ENCODE peak calls at places on chromosomes 3 and 15, in seven cellular contexts. One of them, this sample, is unnamed.

GRCh38 chr15:69463182-69463756 is 10.7 kb downstream of the RPLP1 start:
- DNase-seq in stimulated activated CD4-positive, alpha-beta T cell treated with anti-CD3 and anti-CD28 coated beads, Interleukin-1b, Interleukin-23, amount 100 ng/mL, for 4 hours: no peak
- DNase-seq in cerebellar cortex: no peak
- DNase-seq in activated T-helper 1 cell treated with Interleukin-2 at 50 U/mL for 16 hours: no peak
- DNase-seq in iris pigment epithelial cell: peak; percentile 49
- DNase-seq in neuronal stem cell: no peak
- DNase-seq in T-helper 2 cell: no peak
- DNase-seq in this sample: no peak

GRCh38 chr15:76286231-76286879 is 24.9 kb downstream of the ETFA start:
- DNase-seq in stimulated activated CD4-positive, alpha-beta T cell treated with anti-CD3 and anti-CD28 coated beads, Interleukin-1b, Interleukin-23, amount 100 ng/mL, for 4 hours: no peak
- DNase-seq in cerebellar cortex: no peak
- DNase-seq in activated T-helper 1 cell treated with Interleukin-2 at 50 U/mL for 16 hours: no peak
- DNase-seq in iris pigment epithelial cell: peak; percentile 35
- DNase-seq in neuronal stem cell: no peak
- DNase-seq in T-helper 2 cell: peak; percentile 84
- DNase-seq in this sample: no peak

GRCh38 chr3:176587089-176587488 is 610.2 kb downstream of the TBL1XR1 start:
- DNase-seq in stimulated activated CD4-positive, alpha-beta T cell treated with anti-CD3 and anti-CD28 coated beads, Interleukin-1b, Interleukin-23, amount 100 ng/mL, for 4 hours: no peak
- DNase-seq in cerebellar cortex: no peak
- DNase-seq in activated T-helper 1 cell treated with Interleukin-2 at 50 U/mL for 16 hours: no peak
- DNase-seq in iris pigment epithelial cell: no peak
- DNase-seq in neuronal stem cell: no peak
- DNase-seq in T-helper 2 cell: no peak
- DNase-seq in this sample: no peak

GRCh38 chr3:184918741-184919140 is 106.8 kb downstream of the VPS8 start:
- DNase-seq in stimulated activated CD4-positive, alpha-beta T cell treated with anti-CD3 and anti-CD28 coated beads, Interleukin-1b, Interleukin-23, amount 100 ng/mL, for 4 hours: no peak
- DNase-seq in cerebellar cortex: no peak
- DNase-seq in activated T-helper 1 cell treated with Interleukin-2 at 50 U/mL for 16 hours: no peak
- DNase-seq in iris pigment epithelial cell: no peak
- DNase-seq in neuronal stem cell: no peak
- DNase-seq in T-helper 2 cell: no peak
- DNase-seq in this sample: no peak

GRCh38 chr3:127827808-127828207 is 5.5 kb upstream of the MGLL start:
- DNase-seq in stimulated activated CD4-positive, alpha-beta T cell treated with anti-CD3 and anti-CD28 coated beads, Interleukin-1b, Interleukin-23, amount 100 ng/mL, for 4 hours: no peak
- DNase-seq in cerebellar cortex: no peak
- DNase-seq in activated T-helper 1 cell treated with Interleukin-2 at 50 U/mL for 16 hours: no peak
- DNase-seq in iris pigment epithelial cell: no peak
- DNase-seq in neuronal stem cell: no peak
- DNase-seq in T-helper 2 cell: no peak
- DNase-seq in this sample: no peak

GRCh38 chr15:66472176-66472999 is 25.2 kb downstream of the SNAPC5 start:
- DNase-seq in stimulated activated CD4-positive, alpha-beta T cell treated with anti-CD3 and anti-CD28 coated beads, Interleukin-1b, Interleukin-23, amount 100 ng/mL, for 4 hours: no peak
- DNase-seq in cerebellar cortex: no peak
- DNase-seq in activated T-helper 1 cell treated with Interleukin-2 at 50 U/mL for 16 hours: peak; percentile 5
- DNase-seq in iris pigment epithelial cell: peak; percentile 36
- DNase-seq in neuronal stem cell: no peak
- DNase-seq in T-helper 2 cell: peak; percentile 89
- DNase-seq in this sample: no peak

GRCh38 chr3:155026999-155027591 is 53.0 kb upstream of the MME start:
- DNase-seq in stimulated activated CD4-positive, alpha-beta T cell treated with anti-CD3 and anti-CD28 coated beads, Interleukin-1b, Interleukin-23, amount 100 ng/mL, for 4 hours: no peak
- DNase-seq in cerebellar cortex: peak; percentile 75
- DNase-seq in activated T-helper 1 cell treated with Interleukin-2 at 50 U/mL for 16 hours: no peak
- DNase-seq in iris pigment epithelial cell: peak; percentile 87
- DNase-seq in neuronal stem cell: no peak
- DNase-seq in T-helper 2 cell: no peak
- DNase-seq in this sample: no peak

GRCh38 chr15:95604634-95605036 is 725.9 kb upstream of the NR2F2 start:
- DNase-seq in stimulated activated CD4-positive, alpha-beta T cell treated with anti-CD3 and anti-CD28 coated beads, Interleukin-1b, Interleukin-23, amount 100 ng/mL, for 4 hours: no peak
- DNase-seq in cerebellar cortex: no peak
- DNase-seq in activated T-helper 1 cell treated with Interleukin-2 at 50 U/mL for 16 hours: no peak
- DNase-seq in iris pigment epithelial cell: peak; percentile 40
- DNase-seq in neuronal stem cell: no peak
- DNase-seq in T-helper 2 cell: no peak
- DNase-seq in this sample: peak; percentile 62

GRCh38 chr15:66830358-66830757 is 128.3 kb downstream of the SMAD6 start:
- DNase-seq in stimulated activated CD4-positive, alpha-beta T cell treated with anti-CD3 and anti-CD28 coated beads, Interleukin-1b, Interleukin-23, amount 100 ng/mL, for 4 hours: no peak
- DNase-seq in cerebellar cortex: no peak
- DNase-seq in activated T-helper 1 cell treated with Interleukin-2 at 50 U/mL for 16 hours: no peak
- DNase-seq in iris pigment epithelial cell: peak; percentile 56
- DNase-seq in neuronal stem cell: no peak
- DNase-seq in T-helper 2 cell: no peak
- DNase-seq in this sample: no peak

GRCh38 chr15:81279621-81280051 is 44.3 kb downstream of the STARD5 start:
- DNase-seq in stimulated activated CD4-positive, alpha-beta T cell treated with anti-CD3 and anti-CD28 coated beads, Interleukin-1b, Interleukin-23, amount 100 ng/mL, for 4 hours: no peak
- DNase-seq in cerebellar cortex: no peak
- DNase-seq in activated T-helper 1 cell treated with Interleukin-2 at 50 U/mL for 16 hours: no peak
- DNase-seq in iris pigment epithelial cell: peak; percentile 55
- DNase-seq in neuronal stem cell: no peak
- DNase-seq in T-helper 2 cell: no peak
- DNase-seq in this sample: peak; percentile 57

GRCh38 chr3:145776782-145777408 is 384.1 kb downstream of the PLOD2 start:
- DNase-seq in stimulated activated CD4-positive, alpha-beta T cell treated with anti-CD3 and anti-CD28 coated beads, Interleukin-1b, Interleukin-23, amount 100 ng/mL, for 4 hours: no peak
- DNase-seq in cerebellar cortex: peak; percentile 30
- DNase-seq in activated T-helper 1 cell treated with Interleukin-2 at 50 U/mL for 16 hours: no peak
- DNase-seq in iris pigment epithelial cell: peak; percentile 72
- DNase-seq in neuronal stem cell: peak; percentile 39
- DNase-seq in T-helper 2 cell: peak; percentile 19
- DNase-seq in this sample: peak; percentile 65

GRCh38 chr15:68204776-68205557 is at the start of gene CALML4:
- DNase-seq in stimulated activated CD4-positive, alpha-beta T cell treated with anti-CD3 and anti-CD28 coated beads, Interleukin-1b, Interleukin-23, amount 100 ng/mL, for 4 hours: no peak
- DNase-seq in cerebellar cortex: peak; percentile 88
- DNase-seq in activated T-helper 1 cell treated with Interleukin-2 at 50 U/mL for 16 hours: no peak
- DNase-seq in iris pigment epithelial cell: peak; percentile 21
- DNase-seq in neuronal stem cell: no peak
- DNase-seq in T-helper 2 cell: no peak
- DNase-seq in this sample: peak; percentile 90

GRCh38 chr3:146536681-146537080 is 7.7 kb downstream of the PLSCR1 start:
- DNase-seq in stimulated activated CD4-positive, alpha-beta T cell treated with anti-CD3 and anti-CD28 coated beads, Interleukin-1b, Interleukin-23, amount 100 ng/mL, for 4 hours: no peak
- DNase-seq in cerebellar cortex: peak; percentile 11
- DNase-seq in activated T-helper 1 cell treated with Interleukin-2 at 50 U/mL for 16 hours: no peak
- DNase-seq in iris pigment epithelial cell: peak; percentile 45
- DNase-seq in neuronal stem cell: no peak
- DNase-seq in T-helper 2 cell: no peak
- DNase-seq in this sample: no peak

GRCh38 chr15:69462493-69463181 is 10.0 kb downstream of the RPLP1 start:
- DNase-seq in stimulated activated CD4-positive, alpha-beta T cell treated with anti-CD3 and anti-CD28 coated beads, Interleukin-1b, Interleukin-23, amount 100 ng/mL, for 4 hours: peak; percentile 88
- DNase-seq in cerebellar cortex: peak; percentile 99
- DNase-seq in activated T-helper 1 cell treated with Interleukin-2 at 50 U/mL for 16 hours: peak; percentile 84
- DNase-seq in iris pigment epithelial cell: peak; percentile 99
- DNase-seq in neuronal stem cell: peak; percentile 96
- DNase-seq in T-helper 2 cell: peak; percentile 89
- DNase-seq in this sample: peak; percentile 98

GRCh38 chr3:64798316-64798715 is 110.5 kb upstream of the ADAMTS9 start:
- DNase-seq in stimulated activated CD4-positive, alpha-beta T cell treated with anti-CD3 and anti-CD28 coated beads, Interleukin-1b, Interleukin-23, amount 100 ng/mL, for 4 hours: no peak
- DNase-seq in cerebellar cortex: no peak
- DNase-seq in activated T-helper 1 cell treated with Interleukin-2 at 50 U/mL for 16 hours: no peak
- DNase-seq in iris pigment epithelial cell: no peak
- DNase-seq in neuronal stem cell: no peak
- DNase-seq in T-helper 2 cell: no peak
- DNase-seq in this sample: no peak

GRCh38 chr15:67035886-67036285 is 29.5 kb upstream of the SMAD3 start:
- DNase-seq in stimulated activated CD4-positive, alpha-beta T cell treated with anti-CD3 and anti-CD28 coated beads, Interleukin-1b, Interleukin-23, amount 100 ng/mL, for 4 hours: no peak
- DNase-seq in cerebellar cortex: no peak
- DNase-seq in activated T-helper 1 cell treated with Interleukin-2 at 50 U/mL for 16 hours: no peak
- DNase-seq in iris pigment epithelial cell: no peak
- DNase-seq in neuronal stem cell: no peak
- DNase-seq in T-helper 2 cell: no peak
- DNase-seq in this sample: no peak

GRCh38 chr3:45904931-45905330 is 18.6 kb downstream of the CCR9 start:
- DNase-seq in stimulated activated CD4-positive, alpha-beta T cell treated with anti-CD3 and anti-CD28 coated beads, Interleukin-1b, Interleukin-23, amount 100 ng/mL, for 4 hours: no peak
- DNase-seq in cerebellar cortex: no peak
- DNase-seq in activated T-helper 1 cell treated with Interleukin-2 at 50 U/mL for 16 hours: no peak
- DNase-seq in iris pigment epithelial cell: no peak
- DNase-seq in neuronal stem cell: no peak
- DNase-seq in T-helper 2 cell: no peak
- DNase-seq in this sample: no peak

GRCh38 chr3:169227911-169228310 is 435.6 kb downstream of the MECOM start:
- DNase-seq in stimulated activated CD4-positive, alpha-beta T cell treated with anti-CD3 and anti-CD28 coated beads, Interleukin-1b, Interleukin-23, amount 100 ng/mL, for 4 hours: no peak
- DNase-seq in cerebellar cortex: no peak
- DNase-seq in activated T-helper 1 cell treated with Interleukin-2 at 50 U/mL for 16 hours: no peak
- DNase-seq in iris pigment epithelial cell: peak; percentile 42
- DNase-seq in neuronal stem cell: no peak
- DNase-seq in T-helper 2 cell: peak; percentile 90
- DNase-seq in this sample: no peak

GRCh38 chr15:75211436-75212199 is 9.9 kb downstream of the C15orf39 start:
- DNase-seq in stimulated activated CD4-positive, alpha-beta T cell treated with anti-CD3 and anti-CD28 coated beads, Interleukin-1b, Interleukin-23, amount 100 ng/mL, for 4 hours: no peak
- DNase-seq in cerebellar cortex: peak; percentile 42
- DNase-seq in activated T-helper 1 cell treated with Interleukin-2 at 50 U/mL for 16 hours: no peak
- DNase-seq in iris pigment epithelial cell: no peak
- DNase-seq in neuronal stem cell: no peak
- DNase-seq in T-helper 2 cell: no peak
- DNase-seq in this sample: no peak